ENCODE peak calls at places on chromosomes 3 and 15, in four cellular contexts. One of them, this sample, is unnamed.

GRCh38 chr3:187970106-187970505 is 183.9 kb upstream of the LPP start:
- DNase-seq in activated CD8-positive, alpha-beta memory T cell treated with anti-CD3 and anti-CD28 coated beads for 24 hours: no peak
- DNase-seq in ELF-1: no peak
- DNase-seq in kidney glomerular epithelial cell: no peak
- DNase-seq in this sample: no peak

GRCh38 chr3:71708478-71709098 is 16.6 kb downstream of the EIF4E3 start:
- DNase-seq in ELF-1: no peak
- DNase-seq in kidney glomerular epithelial cell: no peak
- DNase-seq in activated CD8-positive, alpha-beta memory T cell treated with anti-CD3 and anti-CD28 coated beads for 24 hours: no peak
- DNase-seq in this sample: no peak

GRCh38 chr15:57198654-57199241 is 177.6 kb upstream of the CGNL1 start:
- DNase-seq in ELF-1: peak; percentile 73
- DNase-seq in activated CD8-positive, alpha-beta memory T cell treated with anti-CD3 and anti-CD28 coated beads for 24 hours: no peak
- DNase-seq in kidney glomerular epithelial cell: no peak
- DNase-seq in this sample: no peak

GRCh38 chr15:84840741-84841429 is 23.7 kb downstream of the ALPK3 start:
- DNase-seq in kidney glomerular epithelial cell: peak; percentile 15
- DNase-seq in ELF-1: no peak
- DNase-seq in activated CD8-positive, alpha-beta memory T cell treated with anti-CD3 and anti-CD28 coated beads for 24 hours: no peak
- DNase-seq in this sample: no peak

GRCh38 chr3:77898621-77899020 is 858.7 kb downstream of the ROBO2 start:
- DNase-seq in ELF-1: no peak
- DNase-seq in activated CD8-positive, alpha-beta memory T cell treated with anti-CD3 and anti-CD28 coated beads for 24 hours: no peak
- DNase-seq in kidney glomerular epithelial cell: no peak
- DNase-seq in this sample: no peak

GRCh38 chr3:131007256-131007655 is 19.4 kb downstream of the ASTE1 start:
- DNase-seq in kidney glomerular epithelial cell: no peak
- DNase-seq in activated CD8-positive, alpha-beta memory T cell treated with anti-CD3 and anti-CD28 coated beads for 24 hours: no peak
- DNase-seq in ELF-1: no peak
- DNase-seq in this sample: no peak

GRCh38 chr15:82647835-82648256 is 683 bp upstream of the CPEB1 start:
- DNase-seq in ELF-1: peak; percentile 43
- DNase-seq in activated CD8-positive, alpha-beta memory T cell treated with anti-CD3 and anti-CD28 coated beads for 24 hours: peak; percentile 84
- DNase-seq in kidney glomerular epithelial cell: no peak
- DNase-seq in this sample: peak; percentile 45

GRCh38 chr15:41969851-41970431 is 2.4 kb downstream of the EHD4 start:
- DNase-seq in ELF-1: peak; percentile 44
- DNase-seq in activated CD8-positive, alpha-beta memory T cell treated with anti-CD3 and anti-CD28 coated beads for 24 hours: peak; percentile 54
- DNase-seq in kidney glomerular epithelial cell: no peak
- DNase-seq in this sample: no peak

GRCh38 chr15:80875568-80875967 is 96.4 kb downstream of the CEMIP start:
- DNase-seq in ELF-1: no peak
- DNase-seq in activated CD8-positive, alpha-beta memory T cell treated with anti-CD3 and anti-CD28 coated beads for 24 hours: no peak
- DNase-seq in kidney glomerular epithelial cell: no peak
- DNase-seq in this sample: no peak

GRCh38 chr15:95129589-95129988 is 898.2 kb downstream of the MCTP2 start:
- DNase-seq in activated CD8-positive, alpha-beta memory T cell treated with anti-CD3 and anti-CD28 coated beads for 24 hours: no peak
- DNase-seq in ELF-1: no peak
- DNase-seq in kidney glomerular epithelial cell: no peak
- DNase-seq in this sample: no peak

GRCh38 chr3:186772281-186772885 is 11.0 kb upstream of the EIF4A2 start:
- DNase-seq in kidney glomerular epithelial cell: no peak
- DNase-seq in activated CD8-positive, alpha-beta memory T cell treated with anti-CD3 and anti-CD28 coated beads for 24 hours: no peak
- DNase-seq in ELF-1: no peak
- DNase-seq in this sample: no peak

GRCh38 chr3:8824238-8824637 is 54.8 kb upstream of the OXTR start:
- DNase-seq in ELF-1: no peak
- DNase-seq in activated CD8-positive, alpha-beta memory T cell treated with anti-CD3 and anti-CD28 coated beads for 24 hours: no peak
- DNase-seq in kidney glomerular epithelial cell: no peak
- DNase-seq in this sample: no peak

GRCh38 chr15:88504445-88504844 is 36.9 kb downstream of the MRPS11 start:
- DNase-seq in ELF-1: peak; percentile 56
- DNase-seq in activated CD8-positive, alpha-beta memory T cell treated with anti-CD3 and anti-CD28 coated beads for 24 hours: no peak
- DNase-seq in kidney glomerular epithelial cell: no peak
- DNase-seq in this sample: no peak

GRCh38 chr3:17639257-17639656 is 103.2 kb downstream of the TBC1D5 start:
- DNase-seq in kidney glomerular epithelial cell: no peak
- DNase-seq in ELF-1: no peak
- DNase-seq in activated CD8-positive, alpha-beta memory T cell treated with anti-CD3 and anti-CD28 coated beads for 24 hours: no peak
- DNase-seq in this sample: peak; percentile 7

GRCh38 chr3:133606902-133607301 is 33.4 kb downstream of the CDV3 start:
- DNase-seq in kidney glomerular epithelial cell: no peak
- DNase-seq in ELF-1: no peak
- DNase-seq in activated CD8-positive, alpha-beta memory T cell treated with anti-CD3 and anti-CD28 coated beads for 24 hours: no peak
- DNase-seq in this sample: no peak

GRCh38 chr3:58173670-58174472 is 36.9 kb downstream of the DNASE1L3 start:
- DNase-seq in kidney glomerular epithelial cell: no peak
- DNase-seq in activated CD8-positive, alpha-beta memory T cell treated with anti-CD3 and anti-CD28 coated beads for 24 hours: no peak
- DNase-seq in ELF-1: peak; percentile 52
- DNase-seq in this sample: peak; percentile 64

GRCh38 chr3:56361731-56362130 is 106.5 kb downstream of the ERC2 start:
- DNase-seq in activated CD8-positive, alpha-beta memory T cell treated with anti-CD3 and anti-CD28 coated beads for 24 hours: no peak
- DNase-seq in ELF-1: no peak
- DNase-seq in kidney glomerular epithelial cell: no peak
- DNase-seq in this sample: no peak

GRCh38 chr3:106635271-106635670 is 742.0 kb upstream of the CCDC54 start:
- DNase-seq in kidney glomerular epithelial cell: peak; percentile 22
- DNase-seq in ELF-1: no peak
- DNase-seq in activated CD8-positive, alpha-beta memory T cell treated with anti-CD3 and anti-CD28 coated beads for 24 hours: no peak
- DNase-seq in this sample: peak; percentile 14